ENCODE peak calls at places on chromosome 7, in six cellular contexts. One of them, this sample, is unnamed.

GRCh38 chr7:158631574-158632195 is 44.1 kb upstream of the PTPRN2 start:
- DNase-seq in AG20443: no peak
- DNase-seq in posterior vena cava: no peak
- DNase-seq in kidney glomerular epithelial cell: no peak
- DNase-seq in stimulated activated naive CD4-positive, alpha-beta T cell: no peak
- DNase-seq in kidney tubule cell: no peak
- DNase-seq in this sample: no peak

GRCh38 chr7:27145167-27145883 is 1.8 kb upstream of the HOXA5 start:
- DNase-seq in AG20443: no peak
- DNase-seq in kidney glomerular epithelial cell: no peak
- DNase-seq in posterior vena cava: no peak
- DNase-seq in kidney tubule cell: no peak
- DNase-seq in stimulated activated naive CD4-positive, alpha-beta T cell: no peak
- DNase-seq in this sample: no peak

GRCh38 chr7:136868496-136869005 is at the start of gene CHRM2:
- DNase-seq in stimulated activated naive CD4-positive, alpha-beta T cell: no peak
- DNase-seq in kidney glomerular epithelial cell: no peak
- DNase-seq in kidney tubule cell: no peak
- DNase-seq in AG20443: peak; percentile 11
- DNase-seq in posterior vena cava: no peak
- DNase-seq in this sample: no peak

GRCh38 chr7:134068670-134069069 is 58.5 kb upstream of the LRGUK start:
- DNase-seq in stimulated activated naive CD4-positive, alpha-beta T cell: no peak
- DNase-seq in kidney glomerular epithelial cell: no peak
- DNase-seq in AG20443: no peak
- DNase-seq in posterior vena cava: no peak
- DNase-seq in kidney tubule cell: no peak
- DNase-seq in this sample: no peak

GRCh38 chr7:135448753-135449152 is 61.1 kb downstream of the CNOT4 start:
- DNase-seq in kidney glomerular epithelial cell: no peak
- DNase-seq in kidney tubule cell: no peak
- DNase-seq in stimulated activated naive CD4-positive, alpha-beta T cell: no peak
- DNase-seq in AG20443: no peak
- DNase-seq in posterior vena cava: no peak
- DNase-seq in this sample: no peak

GRCh38 chr7:5701085-5701914 is 80.2 kb downstream of the RNF216 start:
- DNase-seq in stimulated activated naive CD4-positive, alpha-beta T cell: peak; percentile 31
- DNase-seq in posterior vena cava: no peak
- DNase-seq in kidney glomerular epithelial cell: no peak
- DNase-seq in AG20443: no peak
- DNase-seq in kidney tubule cell: peak; percentile 71
- DNase-seq in this sample: peak; percentile 41

GRCh38 chr7:117274951-117275350 is 47.9 kb downstream of the WNT2 start:
- DNase-seq in stimulated activated naive CD4-positive, alpha-beta T cell: no peak
- DNase-seq in kidney glomerular epithelial cell: no peak
- DNase-seq in posterior vena cava: no peak
- DNase-seq in kidney tubule cell: no peak
- DNase-seq in AG20443: peak; percentile 55
- DNase-seq in this sample: no peak

GRCh38 chr7:17626215-17626614 is 314.1 kb downstream of the SNX13 start:
- DNase-seq in AG20443: no peak
- DNase-seq in stimulated activated naive CD4-positive, alpha-beta T cell: no peak
- DNase-seq in kidney tubule cell: peak; percentile 9
- DNase-seq in posterior vena cava: no peak
- DNase-seq in kidney glomerular epithelial cell: no peak
- DNase-seq in this sample: no peak

GRCh38 chr7:28956608-28957063 is 1.5 kb downstream of the TRIL start:
- DNase-seq in posterior vena cava: peak; percentile 88
- DNase-seq in kidney tubule cell: peak; percentile 88
- DNase-seq in stimulated activated naive CD4-positive, alpha-beta T cell: no peak
- DNase-seq in kidney glomerular epithelial cell: peak; percentile 42
- DNase-seq in AG20443: peak; percentile 70
- DNase-seq in this sample: no peak